ENCODE peak calls at places on chromosomes 11 and 22, in four cellular contexts. O, K, U and R are unnamed samples. For H3K4me1, the result is how much of the 10 kb centered on the place peaks cover.

GRCh38 chr22:36435516-36436415 is 45.7 kb downstream of the TXN2 start:
- DNase-seq in U (no peak), K (peak), O (no peak), R (peak)

GRCh38 chr11:69912161-69912910 is 93.1 kb upstream of the FGF3 start:
- DNase-seq in K (no peak), O (no peak), U (no peak), R (no peak)

GRCh38 chr11:122180435-122180834 is 64.4 kb upstream of the BLID start:
- DNase-seq in O (peak), U (no peak), K (no peak), R (peak)

GRCh38 chr11:1231396-1232327 is 8.8 kb downstream of the MUC5B start:
- DNase-seq in U (no peak), K (no peak), O (no peak), R (no peak)

GRCh38 chr11:17714356-17714854 is 5.0 kb upstream of the MYOD1 start:
- DNase-seq in K (no peak), U (no peak), O (no peak), R (no peak)

GRCh38 chr11:118126082-118126838 is 26.4 kb downstream of the SCN4B start:
- DNase-seq in K (no peak), U (no peak), O (no peak), R (peak)

GRCh38 chr11:46367244-46367915 is 14.1 kb upstream of the MDK start:
- DNase-seq in K (peak), U (peak), O (peak), R (no peak)

GRCh38 chr11:21552910-21553309 is 640.0 kb upstream of the ANO5 start:
- DNase-seq in K (no peak), U (no peak), O (no peak), R (peak)

GRCh38 chr22:44813416-44813815 is 61.0 kb downstream of the ARHGAP8 start:
- DNase-seq in U (no peak), K (no peak), O (no peak), R (no peak)

GRCh38 chr22:41425704-41426365 is 20.8 kb downstream of the TOB2 start:
- DNase-seq in K (no peak), O (no peak), U (no peak), R (peak)

GRCh38 chr11:128686745-128687177 is 7.1 kb upstream of the FLI1 start:
- DNase-seq in U (no peak), O (no peak), K (no peak), R (peak)

GRCh38 chr22:39525658-39525975 is 5.3 kb downstream of the ATF4 start:
- DNase-seq in K (no peak), O (no peak), U (no peak), R (no peak)

GRCh38 chr22:46098525-46099475 is 51.5 kb upstream of the PPARA start:
- DNase-seq in K (no peak), O (no peak), U (no peak), R (no peak)
- H3K4me1 ChIP-seq in K (under half), O (half or more), U (under half), R (half or more)

GRCh38 chr11:124204008-124204407 is 20.9 kb downstream of the OR10D3 start:
- DNase-seq in U (no peak), K (no peak), O (no peak), R (no peak)

GRCh38 chr11:124198852-124199389 is 15.8 kb downstream of the OR10D3 start:
- DNase-seq in U (no peak), O (no peak), K (no peak), R (peak)

GRCh38 chr11:124200671-124201070 is 17.5 kb downstream of the OR10D3 start:
- DNase-seq in K (no peak), O (no peak), U (no peak), R (no peak)

GRCh38 chr11:124199702-124200101 is 16.6 kb downstream of the OR10D3 start:
- DNase-seq in O (no peak), U (no peak), K (no peak), R (peak)

DNA sequence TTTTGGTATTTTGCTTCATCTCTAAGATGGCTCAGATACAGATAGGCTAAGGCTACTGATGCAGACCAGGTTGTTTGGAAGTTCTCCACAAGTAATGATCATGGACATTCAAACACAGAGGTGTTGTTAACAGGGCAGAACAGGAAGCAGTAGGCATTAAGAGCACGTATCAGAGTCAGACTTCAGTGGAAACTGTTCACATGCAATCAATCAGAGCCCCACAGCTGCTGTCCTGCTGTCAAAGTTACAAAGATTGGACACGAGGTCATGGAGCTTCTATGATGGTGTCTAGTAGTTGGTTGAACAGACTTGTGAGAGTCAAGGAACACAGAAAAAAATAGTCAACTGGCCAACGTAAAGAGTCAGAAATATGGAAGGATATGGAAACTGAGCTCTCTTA is 19.8 kb downstream of the OR10D3 start:
- DNase-seq in U (no peak), O (no peak), K (no peak), R (no peak)
- TF ChIP-seq CTCF in U (no peak), O (no peak), K (no peak), R (no peak)

DNA sequence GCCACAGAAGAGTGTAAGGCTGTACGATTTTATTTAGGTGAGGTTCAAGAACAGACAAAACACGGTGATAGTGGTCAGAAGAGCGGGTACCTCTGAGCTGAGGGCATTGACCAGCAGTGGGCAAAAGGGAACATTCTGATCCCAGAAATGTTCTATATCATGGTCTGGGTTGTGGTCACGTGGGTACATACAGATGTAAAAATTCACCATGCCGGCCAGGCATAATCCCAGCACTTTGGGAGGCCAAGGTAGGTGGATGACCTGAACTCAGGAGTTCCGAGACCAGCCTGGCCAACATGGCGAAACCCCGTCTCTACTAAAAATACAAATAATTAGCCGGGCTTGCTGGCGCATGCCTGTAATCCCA is 31.1 kb upstream of the GCAT start:
- DNase-seq in O (no peak), U (no peak), K (no peak), R (no peak)
- H3K4me1 ChIP-seq in O (under half), U (under half), K (under half), R (under half)

DNA sequence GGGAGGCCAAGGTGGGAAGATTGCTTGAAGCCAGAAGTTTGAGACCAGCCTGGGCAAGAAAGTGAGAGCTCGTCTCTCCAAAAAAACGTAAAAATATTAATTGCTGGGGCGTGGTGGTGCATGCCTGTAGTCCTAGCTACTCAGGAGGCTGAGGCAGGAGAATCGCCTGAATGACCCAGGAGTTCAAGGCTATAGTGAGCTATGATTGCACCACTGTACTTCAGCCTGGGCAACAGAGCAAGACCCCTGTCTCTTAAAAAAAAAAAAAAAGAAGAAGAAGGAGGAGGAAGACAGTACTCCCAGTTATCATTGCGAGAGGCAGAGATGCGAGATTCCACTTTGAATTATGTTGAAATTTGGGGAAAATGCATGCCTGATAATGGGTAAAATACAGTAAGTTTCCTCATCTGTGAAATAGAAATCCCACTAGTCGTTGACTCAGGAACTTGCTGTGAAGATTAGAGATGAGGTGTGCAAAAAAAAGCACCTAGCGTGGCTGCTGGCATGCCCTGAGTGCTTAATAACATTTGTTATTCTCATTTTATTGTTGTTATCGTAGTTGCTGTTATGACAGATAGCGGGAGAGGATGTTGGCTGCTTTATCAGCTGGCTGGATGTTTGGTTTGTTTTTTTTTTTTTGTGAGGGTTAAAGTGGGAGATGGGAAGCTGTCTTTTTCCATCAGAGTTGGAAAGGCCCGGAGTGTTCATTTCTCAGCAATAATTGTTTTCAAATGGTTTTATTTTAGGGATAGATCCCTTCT is 33.5 kb downstream of the BCR start:
- DNase-seq in K (no peak), U (no peak), O (no peak), R (no peak)
- TF ChIP-seq CTCF in K (no peak), U (no peak), O (no peak), R (no peak)

GRCh38 chr11:59267738-59268475 is 55.2 kb upstream of the MPEG1 start:
- DNase-seq in U (no peak), O (no peak), K (no peak), R (peak)
- H3K4me1 ChIP-seq in U (under half), O (under half), K (under half), R (under half)

DNA sequence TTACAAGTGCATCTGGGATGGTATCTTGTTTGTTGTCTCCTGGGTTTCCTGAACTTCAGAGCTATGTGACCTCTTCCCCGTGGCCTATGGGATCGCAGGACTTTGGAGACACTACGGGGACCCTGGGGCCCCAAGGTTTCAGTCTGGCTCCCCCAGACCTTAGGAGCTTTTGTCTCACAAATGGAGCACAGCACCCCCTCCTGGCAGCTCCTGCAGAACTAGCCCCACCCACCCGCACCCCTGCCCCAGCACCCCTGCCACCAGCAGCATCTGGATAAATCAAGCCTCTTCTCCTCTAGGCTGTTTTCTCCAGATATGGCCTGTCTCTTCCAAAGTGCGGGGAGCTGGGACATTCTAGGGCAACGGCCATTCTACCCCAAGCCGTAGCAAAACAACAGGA is 10.4 kb downstream of the RCOR2 start:
- DNase-seq in K (no peak), U (no peak), O (no peak), R (no peak)
- TF ChIP-seq CTCF in K (no peak), U (no peak), O (no peak), R (no peak)